ENCODE peak calls at places on chromosomes 1 and 21, in seven cellular contexts. One of them, this sample, is unnamed.

GRCh38 chr1:68331117-68331865 is 99.0 kb upstream of the WLS start:
- DNase-seq in nephron progenitor cell: no peak
- DNase-seq in GM10248: no peak
- DNase-seq in cardiac muscle cell: peak
- DNase-seq in CD4-positive, alpha-beta T cell: no peak
- DNase-seq in GM23338: no peak
- DNase-seq in OCI-LY7: no peak
- DNase-seq in this sample: no peak

GRCh38 chr1:180911640-180912161 is 996 bp upstream of the KIAA1614 start:
- DNase-seq in cardiac muscle cell: peak
- DNase-seq in GM23338: peak
- DNase-seq in GM10248: no peak
- DNase-seq in CD4-positive, alpha-beta T cell: no peak
- DNase-seq in OCI-LY7: no peak
- DNase-seq in nephron progenitor cell: no peak
- DNase-seq in this sample: no peak

GRCh38 chr1:8816831-8817412 is 518 bp downstream of the RERE start:
- DNase-seq in GM23338: peak
- DNase-seq in nephron progenitor cell: peak
- DNase-seq in OCI-LY7: peak
- DNase-seq in CD4-positive, alpha-beta T cell: peak
- DNase-seq in GM10248: peak
- DNase-seq in cardiac muscle cell: no peak
- DNase-seq in this sample: peak

GRCh38 chr1:42318601-42319000 is 16.4 kb downstream of the FOXJ3 start:
- DNase-seq in GM10248: no peak
- DNase-seq in OCI-LY7: no peak
- DNase-seq in GM23338: no peak
- DNase-seq in cardiac muscle cell: no peak
- DNase-seq in CD4-positive, alpha-beta T cell: no peak
- DNase-seq in nephron progenitor cell: no peak
- DNase-seq in this sample: no peak

GRCh38 chr1:94245747-94246438 is 8.5 kb upstream of the ARHGAP29 start:
- DNase-seq in cardiac muscle cell: peak
- DNase-seq in GM23338: no peak
- DNase-seq in nephron progenitor cell: no peak
- DNase-seq in CD4-positive, alpha-beta T cell: no peak
- DNase-seq in OCI-LY7: no peak
- DNase-seq in GM10248: no peak
- DNase-seq in this sample: no peak

GRCh38 chr1:54219688-54220003 is 19.7 kb downstream of the MRPL37 start:
- DNase-seq in nephron progenitor cell: no peak
- DNase-seq in CD4-positive, alpha-beta T cell: no peak
- DNase-seq in GM10248: no peak
- DNase-seq in cardiac muscle cell: no peak
- DNase-seq in GM23338: no peak
- DNase-seq in OCI-LY7: no peak
- DNase-seq in this sample: no peak

GRCh38 chr21:42635848-42636534 is 17.4 kb upstream of the PDE9A start:
- DNase-seq in cardiac muscle cell: no peak
- DNase-seq in OCI-LY7: no peak
- DNase-seq in nephron progenitor cell: no peak
- DNase-seq in GM23338: no peak
- DNase-seq in GM10248: no peak
- DNase-seq in CD4-positive, alpha-beta T cell: no peak
- DNase-seq in this sample: no peak

GRCh38 chr1:41652346-41653124 is 168.1 kb upstream of the EDN2 start:
- DNase-seq in nephron progenitor cell: no peak
- DNase-seq in cardiac muscle cell: no peak
- DNase-seq in GM10248: no peak
- DNase-seq in OCI-LY7: no peak
- DNase-seq in CD4-positive, alpha-beta T cell: no peak
- DNase-seq in GM23338: no peak
- DNase-seq in this sample: no peak

GRCh38 chr21:40231979-40232378 is 364.7 kb downstream of the PCP4 start:
- DNase-seq in nephron progenitor cell: no peak
- DNase-seq in cardiac muscle cell: no peak
- DNase-seq in OCI-LY7: no peak
- DNase-seq in CD4-positive, alpha-beta T cell: no peak
- DNase-seq in GM23338: no peak
- DNase-seq in GM10248: no peak
- DNase-seq in this sample: no peak

GRCh38 chr1:22077728-22078127 is 25.2 kb downstream of the CDC42 start:
- DNase-seq in cardiac muscle cell: no peak
- DNase-seq in OCI-LY7: no peak
- DNase-seq in CD4-positive, alpha-beta T cell: no peak
- DNase-seq in nephron progenitor cell: no peak
- DNase-seq in GM23338: no peak
- DNase-seq in GM10248: no peak
- DNase-seq in this sample: no peak

GRCh38 chr1:109281680-109282496 is 1.1 kb downstream of the PSRC1 start:
- DNase-seq in cardiac muscle cell: peak
- DNase-seq in GM10248: no peak
- DNase-seq in GM23338: no peak
- DNase-seq in OCI-LY7: no peak
- DNase-seq in nephron progenitor cell: no peak
- DNase-seq in CD4-positive, alpha-beta T cell: no peak
- DNase-seq in this sample: no peak

GRCh38 chr1:241485554-241485992 is 34.0 kb downstream of the FH start:
- DNase-seq in OCI-LY7: peak
- DNase-seq in cardiac muscle cell: peak
- DNase-seq in GM23338: peak
- DNase-seq in nephron progenitor cell: no peak
- DNase-seq in CD4-positive, alpha-beta T cell: no peak
- DNase-seq in GM10248: peak
- DNase-seq in this sample: peak

GRCh38 chr1:18396247-18396646 is 84.5 kb upstream of the KLHDC7A start:
- DNase-seq in CD4-positive, alpha-beta T cell: no peak
- DNase-seq in GM10248: no peak
- DNase-seq in cardiac muscle cell: no peak
- DNase-seq in nephron progenitor cell: no peak
- DNase-seq in OCI-LY7: no peak
- DNase-seq in GM23338: no peak
- DNase-seq in this sample: no peak

GRCh38 chr1:115507256-115507589 is 134.5 kb upstream of the VANGL1 start:
- DNase-seq in CD4-positive, alpha-beta T cell: no peak
- DNase-seq in OCI-LY7: peak
- DNase-seq in cardiac muscle cell: peak
- DNase-seq in GM23338: peak
- DNase-seq in nephron progenitor cell: peak
- DNase-seq in GM10248: no peak
- DNase-seq in this sample: no peak

GRCh38 chr1:178146456-178146855 is 52.6 kb downstream of the RASAL2 start:
- DNase-seq in CD4-positive, alpha-beta T cell: no peak
- DNase-seq in GM10248: no peak
- DNase-seq in nephron progenitor cell: no peak
- DNase-seq in GM23338: no peak
- DNase-seq in cardiac muscle cell: no peak
- DNase-seq in OCI-LY7: no peak
- DNase-seq in this sample: no peak

GRCh38 chr1:178150610-178151009 is 56.7 kb downstream of the RASAL2 start:
- DNase-seq in GM10248: no peak
- DNase-seq in OCI-LY7: no peak
- DNase-seq in GM23338: no peak
- DNase-seq in nephron progenitor cell: no peak
- DNase-seq in CD4-positive, alpha-beta T cell: no peak
- DNase-seq in cardiac muscle cell: no peak
- DNase-seq in this sample: no peak

GRCh38 chr1:178155478-178156255 is 61.8 kb downstream of the RASAL2 start:
- DNase-seq in GM23338: no peak
- DNase-seq in OCI-LY7: no peak
- DNase-seq in CD4-positive, alpha-beta T cell: no peak
- DNase-seq in cardiac muscle cell: peak
- DNase-seq in GM10248: no peak
- DNase-seq in nephron progenitor cell: no peak
- DNase-seq in this sample: no peak

GRCh38 chr1:178151831-178152230 is 57.9 kb downstream of the RASAL2 start:
- DNase-seq in GM23338: no peak
- DNase-seq in GM10248: no peak
- DNase-seq in CD4-positive, alpha-beta T cell: no peak
- DNase-seq in nephron progenitor cell: no peak
- DNase-seq in OCI-LY7: no peak
- DNase-seq in cardiac muscle cell: no peak
- DNase-seq in this sample: no peak
- TF ChIP-seq CTCF in GM23338: no peak
- TF ChIP-seq CTCF in GM10248: no peak
- TF ChIP-seq CTCF in CD4-positive, alpha-beta T cell: no peak
- TF ChIP-seq CTCF in nephron progenitor cell: no peak
- TF ChIP-seq CTCF in OCI-LY7: no peak
- TF ChIP-seq CTCF in cardiac muscle cell: no peak
- TF ChIP-seq CTCF in this sample: no peak

DNA sequence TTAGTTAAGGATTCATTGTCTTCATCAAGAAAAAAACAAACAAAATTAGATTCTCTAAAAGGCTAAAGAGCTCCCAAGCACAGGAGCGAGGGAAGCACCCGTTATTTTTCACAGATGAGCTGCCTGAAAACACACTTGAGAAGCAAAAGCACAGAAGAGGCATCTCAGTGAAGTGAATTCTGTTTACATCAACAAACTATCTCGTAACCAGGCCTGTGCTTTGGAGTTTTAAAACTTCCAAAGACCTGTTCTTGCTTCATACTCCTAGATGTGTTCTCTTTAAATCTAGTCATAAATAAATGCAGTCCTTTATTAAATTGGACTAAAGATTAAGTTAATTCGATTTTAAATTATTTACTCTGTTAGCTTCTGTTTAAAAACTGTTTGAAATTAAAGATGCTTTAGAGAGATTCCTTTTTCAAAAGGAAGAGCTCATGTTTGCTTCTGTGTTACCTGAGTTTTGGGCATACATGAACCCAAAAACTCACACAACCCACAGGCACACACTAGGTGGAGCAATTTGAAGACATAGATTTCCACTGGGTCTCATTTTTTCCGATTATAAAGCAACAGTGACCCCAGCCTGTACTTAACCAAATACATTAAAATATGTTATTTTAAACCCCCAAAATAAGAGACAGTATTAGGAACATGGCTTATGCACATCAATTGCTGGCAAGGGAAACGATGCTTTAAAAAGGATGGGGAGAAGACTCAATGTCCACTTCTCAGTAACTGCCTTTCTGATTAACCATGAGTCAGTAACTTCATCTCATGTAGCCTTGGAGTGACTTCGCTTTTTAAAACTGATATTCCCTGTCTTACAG is 648.2 kb downstream of the SMYD3 start:
- DNase-seq in nephron progenitor cell: no peak
- DNase-seq in OCI-LY7: peak
- DNase-seq in CD4-positive, alpha-beta T cell: no peak
- DNase-seq in GM23338: no peak
- DNase-seq in cardiac muscle cell: peak
- DNase-seq in GM10248: no peak
- DNase-seq in this sample: no peak
- TF ChIP-seq CTCF in nephron progenitor cell: no peak
- TF ChIP-seq CTCF in OCI-LY7: peak
- TF ChIP-seq CTCF in CD4-positive, alpha-beta T cell: no peak
- TF ChIP-seq CTCF in GM23338: peak
- TF ChIP-seq CTCF in cardiac muscle cell: peak
- TF ChIP-seq CTCF in GM10248: peak
- TF ChIP-seq CTCF in this sample: no peak

DNA sequence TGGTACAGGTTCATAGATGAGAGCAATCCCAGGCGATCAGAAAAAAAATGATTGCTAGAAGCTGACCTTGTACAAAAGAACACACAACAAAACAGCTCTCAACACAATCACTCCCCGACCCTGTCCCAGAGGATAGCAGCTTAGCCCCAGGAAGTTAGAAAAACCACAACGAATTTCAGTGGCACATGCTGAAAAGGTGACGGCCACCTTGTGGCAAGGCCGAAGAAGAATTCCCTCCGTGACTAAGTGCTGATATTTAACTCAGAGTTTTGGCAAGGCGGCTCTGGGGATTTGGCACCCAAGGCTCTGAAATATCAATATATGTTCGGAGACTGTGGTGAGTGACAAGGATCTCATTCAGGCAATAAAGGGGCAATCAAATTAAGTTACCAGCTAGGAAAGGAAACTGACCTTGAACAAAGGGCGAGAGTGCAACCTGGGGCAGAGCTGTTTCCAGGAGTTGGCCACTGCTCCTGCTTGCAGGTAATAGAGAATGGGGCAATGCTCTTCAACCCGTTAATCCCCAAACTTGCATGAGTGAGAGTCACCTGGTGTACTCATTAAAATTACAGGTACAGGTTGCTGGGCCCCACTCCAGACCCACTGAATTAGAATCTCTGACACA is 96.2 kb downstream of the BEND5 start:
- DNase-seq in GM10248: no peak
- DNase-seq in CD4-positive, alpha-beta T cell: no peak
- DNase-seq in cardiac muscle cell: no peak
- DNase-seq in nephron progenitor cell: no peak
- DNase-seq in OCI-LY7: no peak
- DNase-seq in GM23338: peak
- DNase-seq in this sample: no peak
- TF ChIP-seq CTCF in GM10248: no peak
- TF ChIP-seq CTCF in CD4-positive, alpha-beta T cell: no peak
- TF ChIP-seq CTCF in cardiac muscle cell: no peak
- TF ChIP-seq CTCF in nephron progenitor cell: no peak
- TF ChIP-seq CTCF in OCI-LY7: no peak
- TF ChIP-seq CTCF in GM23338: peak
- TF ChIP-seq CTCF in this sample: no peak

GRCh38 chr1:44785027-44785376 is 3.0 kb downstream of the BEST4 start:
- DNase-seq in GM10248: no peak
- DNase-seq in OCI-LY7: no peak
- DNase-seq in GM23338: no peak
- DNase-seq in CD4-positive, alpha-beta T cell: no peak
- DNase-seq in cardiac muscle cell: no peak
- DNase-seq in nephron progenitor cell: no peak
- DNase-seq in this sample: no peak
- TF ChIP-seq CTCF in GM10248: no peak
- TF ChIP-seq CTCF in OCI-LY7: peak
- TF ChIP-seq CTCF in GM23338: no peak
- TF ChIP-seq CTCF in CD4-positive, alpha-beta T cell: no peak
- TF ChIP-seq CTCF in cardiac muscle cell: peak
- TF ChIP-seq CTCF in nephron progenitor cell: no peak
- TF ChIP-seq CTCF in this sample: no peak

This sample was measured in GM13976.